ENCODE peak calls at places on chromosomes 12 and 14, in eight cellular contexts. One of them, this sample, is unnamed.

GRCh38 chr14:97697772-97698171 is 900.6 kb downstream of the VRK1 start:
- DNase-seq in left ventricle myocardium superior: no peak
- DNase-seq in mucosa of gallbladder: no peak
- DNase-seq in HCT116: no peak
- DNase-seq in keratinocyte: no peak
- DNase-seq in tibial artery: no peak
- DNase-seq in GM04504: no peak
- DNase-seq in OCI-LY7: no peak
- DNase-seq in this sample: no peak

GRCh38 chr12:57031228-57031670 is 14.9 kb upstream of the TAC3 start:
- DNase-seq in left ventricle myocardium superior: no peak
- DNase-seq in mucosa of gallbladder: no peak
- DNase-seq in HCT116: peak; percentile 18
- DNase-seq in keratinocyte: peak; percentile 19
- DNase-seq in tibial artery: no peak
- DNase-seq in GM04504: no peak
- DNase-seq in OCI-LY7: peak; percentile 35
- DNase-seq in this sample: no peak

GRCh38 chr12:110262442-110263388 is 18.3 kb upstream of the ATP2A2 start:
- DNase-seq in left ventricle myocardium superior: no peak
- DNase-seq in mucosa of gallbladder: no peak
- DNase-seq in HCT116: no peak
- DNase-seq in keratinocyte: no peak
- DNase-seq in tibial artery: no peak
- DNase-seq in GM04504: no peak
- DNase-seq in OCI-LY7: no peak
- DNase-seq in this sample: peak; percentile 70

GRCh38 chr12:6092784-6093722 is 31.4 kb downstream of the VWF start:
- DNase-seq in left ventricle myocardium superior: no peak
- DNase-seq in mucosa of gallbladder: peak; percentile 80
- DNase-seq in HCT116: peak; percentile 82
- DNase-seq in keratinocyte: no peak
- DNase-seq in tibial artery: peak; percentile 88
- DNase-seq in GM04504: peak; percentile 71
- DNase-seq in OCI-LY7: no peak
- DNase-seq in this sample: peak; percentile 90

GRCh38 chr14:88535149-88535548 is 19.7 kb downstream of the PTPN21 start:
- DNase-seq in left ventricle myocardium superior: no peak
- DNase-seq in mucosa of gallbladder: peak; percentile 49
- DNase-seq in HCT116: no peak
- DNase-seq in keratinocyte: no peak
- DNase-seq in tibial artery: no peak
- DNase-seq in GM04504: no peak
- DNase-seq in OCI-LY7: no peak
- DNase-seq in this sample: peak; percentile 14

GRCh38 chr12:99092100-99092851 is 447.2 kb downstream of the APAF1 start:
- DNase-seq in left ventricle myocardium superior: no peak
- DNase-seq in mucosa of gallbladder: no peak
- DNase-seq in HCT116: no peak
- DNase-seq in keratinocyte: no peak
- DNase-seq in tibial artery: no peak
- DNase-seq in GM04504: no peak
- DNase-seq in OCI-LY7: peak; percentile 31
- DNase-seq in this sample: no peak

GRCh38 chr12:65229441-65229840 is 49.0 kb upstream of the MSRB3 start:
- DNase-seq in left ventricle myocardium superior: no peak
- DNase-seq in mucosa of gallbladder: no peak
- DNase-seq in HCT116: no peak
- DNase-seq in keratinocyte: peak; percentile 17
- DNase-seq in tibial artery: no peak
- DNase-seq in GM04504: peak; percentile 18
- DNase-seq in OCI-LY7: no peak
- DNase-seq in this sample: peak; percentile 75

GRCh38 chr12:6093764-6094163 is 30.7 kb downstream of the VWF start:
- DNase-seq in left ventricle myocardium superior: no peak
- DNase-seq in mucosa of gallbladder: no peak
- DNase-seq in HCT116: no peak
- DNase-seq in keratinocyte: no peak
- DNase-seq in tibial artery: peak; percentile 65
- DNase-seq in GM04504: no peak
- DNase-seq in OCI-LY7: no peak
- DNase-seq in this sample: no peak

GRCh38 chr12:8544295-8544694 is 3.6 kb upstream of the CLEC4E start:
- DNase-seq in left ventricle myocardium superior: peak; percentile 52
- DNase-seq in mucosa of gallbladder: peak; percentile 84
- DNase-seq in HCT116: peak; percentile 35
- DNase-seq in keratinocyte: peak; percentile 23
- DNase-seq in tibial artery: peak; percentile 74
- DNase-seq in GM04504: peak; percentile 22
- DNase-seq in OCI-LY7: peak; percentile 87
- DNase-seq in this sample: peak; percentile 59

GRCh38 chr12:77113971-77114370 is 48.6 kb upstream of the E2F7 start:
- DNase-seq in left ventricle myocardium superior: no peak
- DNase-seq in mucosa of gallbladder: no peak
- DNase-seq in HCT116: no peak
- DNase-seq in keratinocyte: no peak
- DNase-seq in tibial artery: no peak
- DNase-seq in GM04504: no peak
- DNase-seq in OCI-LY7: no peak
- DNase-seq in this sample: peak; percentile 22

GRCh38 chr12:131089526-131090253 is 136.0 kb downstream of the ADGRD1 start:
- DNase-seq in left ventricle myocardium superior: peak; percentile 21
- DNase-seq in mucosa of gallbladder: no peak
- DNase-seq in HCT116: no peak
- DNase-seq in keratinocyte: no peak
- DNase-seq in tibial artery: peak; percentile 50
- DNase-seq in GM04504: no peak
- DNase-seq in OCI-LY7: no peak
- DNase-seq in this sample: no peak

GRCh38 chr14:38290601-38291190 is 34.8 kb upstream of the CLEC14A start:
- DNase-seq in left ventricle myocardium superior: no peak
- DNase-seq in mucosa of gallbladder: no peak
- DNase-seq in HCT116: no peak
- DNase-seq in keratinocyte: no peak
- DNase-seq in tibial artery: no peak
- DNase-seq in GM04504: peak; percentile 71
- DNase-seq in OCI-LY7: no peak
- DNase-seq in this sample: peak; percentile 96

GRCh38 chr12:34218193-34219045 is 196.1 kb downstream of the ALG10 start:
- DNase-seq in left ventricle myocardium superior: peak; percentile 58
- DNase-seq in mucosa of gallbladder: peak; percentile 74
- DNase-seq in HCT116: peak; percentile 52
- DNase-seq in keratinocyte: no peak
- DNase-seq in tibial artery: no peak
- DNase-seq in GM04504: peak; percentile 7
- DNase-seq in OCI-LY7: peak; percentile 47
- DNase-seq in this sample: peak; percentile 1

GRCh38 chr12:100372846-100373245 is 16.0 kb downstream of the SLC17A8 start:
- DNase-seq in left ventricle myocardium superior: no peak
- DNase-seq in mucosa of gallbladder: no peak
- DNase-seq in HCT116: no peak
- DNase-seq in keratinocyte: no peak
- DNase-seq in tibial artery: no peak
- DNase-seq in GM04504: no peak
- DNase-seq in OCI-LY7: no peak
- DNase-seq in this sample: no peak

GRCh38 chr14:53744846-53745245 is 211.8 kb downstream of the BMP4 start:
- DNase-seq in left ventricle myocardium superior: no peak
- DNase-seq in mucosa of gallbladder: no peak
- DNase-seq in HCT116: no peak
- DNase-seq in keratinocyte: no peak
- DNase-seq in tibial artery: no peak
- DNase-seq in GM04504: no peak
- DNase-seq in OCI-LY7: no peak
- DNase-seq in this sample: peak; percentile 25

GRCh38 chr12:44846826-44847225 is 29.3 kb downstream of the NELL2 start:
- DNase-seq in left ventricle myocardium superior: no peak
- DNase-seq in mucosa of gallbladder: no peak
- DNase-seq in HCT116: no peak
- DNase-seq in keratinocyte: no peak
- DNase-seq in tibial artery: no peak
- DNase-seq in GM04504: no peak
- DNase-seq in OCI-LY7: no peak
- DNase-seq in this sample: no peak

GRCh38 chr12:105978686-105979085 is 160.1 kb downstream of the NUAK1 start:
- DNase-seq in left ventricle myocardium superior: no peak
- DNase-seq in mucosa of gallbladder: no peak
- DNase-seq in HCT116: no peak
- DNase-seq in keratinocyte: no peak
- DNase-seq in tibial artery: no peak
- DNase-seq in GM04504: no peak
- DNase-seq in OCI-LY7: no peak
- DNase-seq in this sample: peak; percentile 43

GRCh38 chr12:119463211-119463914 is 128.8 kb downstream of the CCDC60 start:
- DNase-seq in left ventricle myocardium superior: no peak
- DNase-seq in mucosa of gallbladder: no peak
- DNase-seq in HCT116: no peak
- DNase-seq in keratinocyte: no peak
- DNase-seq in tibial artery: no peak
- DNase-seq in GM04504: no peak
- DNase-seq in OCI-LY7: no peak
- DNase-seq in this sample: no peak

GRCh38 chr12:51904951-51905471 is 2.3 kb upstream of the ACVRL1 start:
- DNase-seq in left ventricle myocardium superior: peak; percentile 58
- DNase-seq in mucosa of gallbladder: no peak
- DNase-seq in HCT116: no peak
- DNase-seq in keratinocyte: no peak
- DNase-seq in tibial artery: peak; percentile 65
- DNase-seq in GM04504: peak; percentile 79
- DNase-seq in OCI-LY7: no peak
- DNase-seq in this sample: peak; percentile 90

GRCh38 chr12:93136243-93137015 is 207.3 kb upstream of the EEA1 start:
- DNase-seq in left ventricle myocardium superior: no peak
- DNase-seq in mucosa of gallbladder: no peak
- DNase-seq in HCT116: no peak
- DNase-seq in keratinocyte: no peak
- DNase-seq in tibial artery: no peak
- DNase-seq in GM04504: no peak
- DNase-seq in OCI-LY7: no peak
- DNase-seq in this sample: no peak

GRCh38 chr12:42706331-42706730 is 116.8 kb upstream of the PRICKLE1 start:
- DNase-seq in left ventricle myocardium superior: no peak
- DNase-seq in mucosa of gallbladder: no peak
- DNase-seq in HCT116: no peak
- DNase-seq in keratinocyte: no peak
- DNase-seq in tibial artery: no peak
- DNase-seq in GM04504: no peak
- DNase-seq in OCI-LY7: no peak
- DNase-seq in this sample: no peak

GRCh38 chr14:37658174-37658573 is 62.7 kb downstream of the TTC6 start:
- DNase-seq in left ventricle myocardium superior: no peak
- DNase-seq in mucosa of gallbladder: no peak
- DNase-seq in HCT116: no peak
- DNase-seq in keratinocyte: no peak
- DNase-seq in tibial artery: no peak
- DNase-seq in GM04504: no peak
- DNase-seq in OCI-LY7: no peak
- DNase-seq in this sample: no peak

GRCh38 chr12:47825239-47825639 is 5.5 kb upstream of the HDAC7 start:
- DNase-seq in left ventricle myocardium superior: peak; percentile 78
- DNase-seq in mucosa of gallbladder: no peak
- DNase-seq in HCT116: no peak
- DNase-seq in keratinocyte: no peak
- DNase-seq in tibial artery: peak; percentile 84
- DNase-seq in GM04504: no peak
- DNase-seq in OCI-LY7: no peak
- DNase-seq in this sample: no peak

GRCh38 chr12:90974286-90974685 is 19.3 kb upstream of the CCER1 start:
- DNase-seq in left ventricle myocardium superior: no peak
- DNase-seq in mucosa of gallbladder: no peak
- DNase-seq in HCT116: no peak
- DNase-seq in keratinocyte: no peak
- DNase-seq in tibial artery: no peak
- DNase-seq in GM04504: no peak
- DNase-seq in OCI-LY7: no peak
- DNase-seq in this sample: peak; percentile 11

GRCh38 chr12:124747426-124748161 is 116.1 kb downstream of the SCARB1 start:
- DNase-seq in left ventricle myocardium superior: no peak
- DNase-seq in mucosa of gallbladder: no peak
- DNase-seq in HCT116: no peak
- DNase-seq in keratinocyte: peak; percentile 53
- DNase-seq in tibial artery: no peak
- DNase-seq in GM04504: peak; percentile 90
- DNase-seq in OCI-LY7: no peak
- DNase-seq in this sample: peak; percentile 91

GRCh38 chr12:26691234-26691970 is 141.6 kb downstream of the ITPR2 start:
- DNase-seq in left ventricle myocardium superior: no peak
- DNase-seq in mucosa of gallbladder: no peak
- DNase-seq in HCT116: peak; percentile 81
- DNase-seq in keratinocyte: peak; percentile 94
- DNase-seq in tibial artery: no peak
- DNase-seq in GM04504: peak; percentile 85
- DNase-seq in OCI-LY7: no peak
- DNase-seq in this sample: peak; percentile 95

GRCh38 chr12:47236109-47236714 is 156.5 kb upstream of the AMIGO2 start:
- DNase-seq in left ventricle myocardium superior: no peak
- DNase-seq in mucosa of gallbladder: no peak
- DNase-seq in HCT116: no peak
- DNase-seq in keratinocyte: no peak
- DNase-seq in tibial artery: no peak
- DNase-seq in GM04504: peak; percentile 83
- DNase-seq in OCI-LY7: no peak
- DNase-seq in this sample: peak; percentile 68

GRCh38 chr14:85566603-85567002 is 36.7 kb downstream of the FLRT2 start:
- DNase-seq in left ventricle myocardium superior: no peak
- DNase-seq in mucosa of gallbladder: no peak
- DNase-seq in HCT116: no peak
- DNase-seq in keratinocyte: no peak
- DNase-seq in tibial artery: no peak
- DNase-seq in GM04504: peak; percentile 69
- DNase-seq in OCI-LY7: no peak
- DNase-seq in this sample: peak; percentile 88

GRCh38 chr12:88556213-88556612 is 24.1 kb downstream of the KITLG start:
- DNase-seq in left ventricle myocardium superior: no peak
- DNase-seq in mucosa of gallbladder: no peak
- DNase-seq in HCT116: no peak
- DNase-seq in keratinocyte: no peak
- DNase-seq in tibial artery: no peak
- DNase-seq in GM04504: no peak
- DNase-seq in OCI-LY7: no peak
- DNase-seq in this sample: no peak

GRCh38 chr12:94269316-94269999 is 121.1 kb downstream of the PLXNC1 start:
- DNase-seq in left ventricle myocardium superior: no peak
- DNase-seq in mucosa of gallbladder: no peak
- DNase-seq in HCT116: no peak
- DNase-seq in keratinocyte: no peak
- DNase-seq in tibial artery: no peak
- DNase-seq in GM04504: no peak
- DNase-seq in OCI-LY7: no peak
- DNase-seq in this sample: no peak

GRCh38 chr14:65170768-65171251 is 68.5 kb upstream of the MAX start:
- DNase-seq in left ventricle myocardium superior: peak; percentile 32
- DNase-seq in mucosa of gallbladder: no peak
- DNase-seq in HCT116: no peak
- DNase-seq in keratinocyte: no peak
- DNase-seq in tibial artery: no peak
- DNase-seq in GM04504: peak; percentile 57
- DNase-seq in OCI-LY7: peak; percentile 27
- DNase-seq in this sample: peak; percentile 80

GRCh38 chr12:52708010-52708409 is 4.7 kb upstream of the KRT77 start:
- DNase-seq in left ventricle myocardium superior: no peak
- DNase-seq in mucosa of gallbladder: no peak
- DNase-seq in HCT116: no peak
- DNase-seq in keratinocyte: no peak
- DNase-seq in tibial artery: no peak
- DNase-seq in GM04504: no peak
- DNase-seq in OCI-LY7: no peak
- DNase-seq in this sample: no peak

GRCh38 chr12:70787612-70788011 is 132.9 kb downstream of the PTPRR start:
- DNase-seq in left ventricle myocardium superior: no peak
- DNase-seq in mucosa of gallbladder: no peak
- DNase-seq in HCT116: no peak
- DNase-seq in keratinocyte: no peak
- DNase-seq in tibial artery: no peak
- DNase-seq in GM04504: no peak
- DNase-seq in OCI-LY7: no peak
- DNase-seq in this sample: no peak

GRCh38 chr14:50744242-50744641 is 76.1 kb upstream of the SAV1 start:
- DNase-seq in left ventricle myocardium superior: no peak
- DNase-seq in mucosa of gallbladder: no peak
- DNase-seq in HCT116: no peak
- DNase-seq in keratinocyte: no peak
- DNase-seq in tibial artery: no peak
- DNase-seq in GM04504: no peak
- DNase-seq in OCI-LY7: no peak
- DNase-seq in this sample: no peak